ENCODE peak calls at places on chromosomes 6 and 20, in seven cellular contexts. B, E, C, T, Z, Q and R are unnamed samples. For H3K9me3 and H3K36me3, the result is how much of the 10 kb centered on the place peaks cover.

GRCh38 chr6:2221724-2222274 is 23.6 kb downstream of the GMDS start:
- DNase-seq in B (no peak), C (no peak), Q (no peak), E (no peak), T (no peak), Z (no peak), R (no peak)

GRCh38 chr6:20696676-20697075 is 162.4 kb downstream of the CDKAL1 start:
- DNase-seq in C (no peak), Z (no peak), T (no peak), Q (peak), E (peak), B (no peak), R (no peak)

GRCh38 chr6:145756170-145756662 is 20.9 kb upstream of the EPM2A start:
- DNase-seq in C (no peak), T (peak), E (peak), Z (no peak), Q (peak), B (peak), R (peak)

GRCh38 chr6:119110601-119111548 is 32.4 kb upstream of the FAM184A start:
- DNase-seq in Q (peak), E (peak), B (peak), C (peak), Z (no peak), T (peak), R (no peak)

GRCh38 chr6:32459781-32460424 is 20.2 kb downstream of the HLA-DRA start:
- DNase-seq in Z (no peak), C (no peak), B (no peak), Q (no peak), E (no peak), T (peak), R (no peak)

GRCh38 chr20:17849901-17850673 is 118.5 kb downstream of the SNX5 start:
- DNase-seq in C (no peak), T (no peak), B (no peak), E (peak), Z (peak), Q (peak), R (peak)

GRCh38 chr6:16722616-16723015 is 38.6 kb downstream of the ATXN1 start:
- DNase-seq in Q (no peak), E (no peak), Z (no peak), C (no peak), B (no peak), T (no peak), R (no peak)

GRCh38 chr6:132253906-132254305 is 147.4 kb downstream of the MOXD1 start:
- DNase-seq in T (no peak), Q (no peak), B (no peak), E (no peak), Z (no peak), C (no peak), R (no peak)

GRCh38 chr6:157510329-157511188 is 129.6 kb downstream of the ZDHHC14 start:
- DNase-seq in Z (no peak), T (no peak), C (peak), B (no peak), Q (no peak), E (no peak), R (no peak)

GRCh38 chr20:51373713-51374481 is 168.6 kb downstream of the NFATC2 start:
- DNase-seq in B (no peak), T (no peak), E (no peak), Q (peak), C (no peak), Z (no peak), R (no peak)

GRCh38 chr6:137206562-137206961 is 12.6 kb downstream of the IFNGR1 start:
- DNase-seq in C (no peak), T (no peak), Z (no peak), B (no peak), E (no peak), Q (no peak), R (no peak)

GRCh38 chr20:36975085-36975829 is 23.7 kb upstream of the SAMHD1 start:
- DNase-seq in E (no peak), C (peak), Z (no peak), B (no peak), Q (no peak), T (no peak), R (no peak)

GRCh38 chr20:41249371-41249770 is 68.2 kb downstream of the ZHX3 start:
- DNase-seq in Z (peak), E (peak), Q (peak), T (peak), C (no peak), B (peak), R (peak)

GRCh38 chr6:128487746-128488145 is 32.7 kb downstream of the PTPRK start:
- DNase-seq in B (no peak), E (peak), Q (peak), T (no peak), Z (no peak), C (no peak), R (no peak)

GRCh38 chr6:112037783-112038216 is 16.1 kb upstream of the CCN6 start:
- DNase-seq in T (no peak), E (peak), Q (peak), C (no peak), Z (peak), B (peak), R (peak)

GRCh38 chr6:30175765-30176164 is 12.4 kb downstream of the TRIM15 start:
- DNase-seq in Q (no peak), C (no peak), B (no peak), T (no peak), Z (no peak), E (no peak), R (no peak)

GRCh38 chr6:140230282-140230681 is 855.8 kb upstream of the CITED2 start:
- DNase-seq in Z (no peak), T (peak), B (no peak), Q (no peak), E (no peak), C (no peak), R (no peak)

GRCh38 chr6:120198033-120198432 is 848.5 kb upstream of the MAN1A1 start:
- DNase-seq in T (no peak), Q (peak), B (peak), C (no peak), Z (no peak), E (no peak), R (peak)

GRCh38 chr6:127520061-127520460 is 926 bp upstream of the MTCL3 start:
- DNase-seq in C (no peak), Q (peak), Z (no peak), E (peak), B (no peak), T (no peak), R (no peak)

GRCh38 chr6:28923318-28924102 is at the start of gene TRIM27:
- DNase-seq in T (peak), Q (peak), Z (peak), C (peak), E (peak), B (peak), R (peak)

GRCh38 chr6:108560463-108561308 is at the start of gene FOXO3:
- DNase-seq in Z (peak), T (peak), B (peak), E (peak), C (peak), Q (peak), R (peak)

GRCh38 chr6:149409617-149410016 is 9.6 kb downstream of the SUMO4 start:
- DNase-seq in E (no peak), Z (no peak), Q (no peak), C (no peak), B (no peak), T (no peak), R (no peak)

GRCh38 chr6:137261393-137262154 is 42.4 kb upstream of the IFNGR1 start:
- DNase-seq in B (no peak), C (no peak), Q (peak), Z (no peak), E (peak), T (peak), R (no peak)

GRCh38 chr6:158095031-158095430 is 73.0 kb downstream of the SERAC1 start:
- DNase-seq in B (no peak), C (no peak), Q (no peak), T (no peak), E (no peak), Z (no peak), R (no peak)

GRCh38 chr6:43926644-43927524 is 156.9 kb downstream of the VEGFA start:
- DNase-seq in Z (no peak), B (no peak), E (peak), C (no peak), T (no peak), Q (peak), R (peak)

GRCh38 chr20:15922556-15922955 is 650.7 kb downstream of the KIF16B start:
- DNase-seq in C (no peak), Z (no peak), T (no peak), E (no peak), Q (no peak), B (no peak), R (no peak)

GRCh38 chr6:158938220-158938619 is 61.8 kb downstream of the RSPH3 start:
- DNase-seq in B (no peak), Z (no peak), C (no peak), E (no peak), Q (no peak), T (no peak), R (no peak)

GRCh38 chr20:37346526-37347346 is 796 bp downstream of the SRC start:
- DNase-seq in B (peak), E (no peak), C (no peak), Z (no peak), Q (no peak), T (no peak), R (peak)

GRCh38 chr6:36130672-36131516 is 581 bp downstream of the MAPK13 start:
- DNase-seq in Z (peak), Q (no peak), E (no peak), B (peak), T (peak), C (peak), R (no peak)

GRCh38 chr6:159953091-159953581 is 15.7 kb upstream of the IGF2R start:
- DNase-seq in C (no peak), Q (no peak), T (no peak), E (peak), Z (peak), B (peak), R (no peak)

GRCh38 chr6:42441661-42442081 is 10.1 kb downstream of the TRERF1 start:
- DNase-seq in Z (no peak), T (no peak), C (no peak), B (no peak), E (peak), Q (no peak), R (no peak)

GRCh38 chr20:43949741-43950618 is 35.3 kb downstream of the TOX2 start:
- DNase-seq in E (no peak), Q (no peak), T (no peak), B (no peak), C (peak), Z (no peak), R (no peak)

GRCh38 chr6:89217308-89217999 is at the start of gene GABRR1:
- DNase-seq in B (no peak), Z (no peak), T (no peak), Q (peak), C (no peak), E (no peak), R (no peak)

GRCh38 chr6:89640804-89641203 is 2.3 kb upstream of the LYRM2 start:
- DNase-seq in C (no peak), E (peak), B (no peak), Z (no peak), Q (peak), T (no peak), R (no peak)

GRCh38 chr6:15763827-15764226 is 101.0 kb upstream of the DTNBP1 start:
- DNase-seq in B (peak), E (peak), T (no peak), C (no peak), Q (peak), Z (peak), R (no peak)

GRCh38 chr6:154613137-154613676 is 102.7 kb upstream of the CNKSR3 start:
- DNase-seq in Q (peak), C (no peak), E (peak), B (no peak), Z (no peak), T (no peak), R (peak)

GRCh38 chr6:170221052-170221752 is 69.7 kb downstream of the DLL1 start:
- DNase-seq in E (no peak), B (peak), T (peak), Q (no peak), Z (no peak), C (no peak), R (no peak)

GRCh38 chr6:35808688-35809087 is 3.5 kb downstream of the LHFPL5 start:
- DNase-seq in Q (no peak), T (no peak), B (no peak), Z (no peak), C (no peak), E (no peak), R (no peak)

DNA sequence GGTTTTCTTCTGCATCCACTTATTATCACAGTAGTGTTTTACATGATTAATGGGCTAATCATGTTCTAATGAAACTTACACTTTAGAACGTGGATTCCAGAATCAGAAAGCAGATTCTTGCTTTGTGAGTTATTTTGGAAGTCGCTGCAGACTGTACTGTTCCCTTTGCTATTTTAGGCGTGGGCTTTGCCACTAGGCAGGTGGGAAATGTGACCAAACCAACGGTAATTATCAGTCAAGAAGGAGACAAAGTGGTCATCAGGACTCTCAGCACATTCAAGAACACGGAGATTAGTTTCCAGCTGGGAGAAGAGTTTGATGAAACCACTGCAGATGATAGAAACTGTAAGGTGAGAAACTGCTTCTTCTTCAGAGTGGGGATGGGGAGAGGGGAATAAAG is 598 bp downstream of the FABP7 start:
- DNase-seq in C (no peak), Z (no peak), T (no peak), E (no peak), Q (no peak), B (no peak), R (no peak)
- H3K4me3 ChIP-seq in C (no peak), Z (peak), T (no peak), E (no peak), Q (no peak), B (no peak), R (no peak)

GRCh38 chr6:85498596-85499258 is 48.8 kb downstream of the NT5E start:
- DNase-seq in T (peak), Z (no peak), E (peak), C (no peak), Q (peak), B (no peak), R (no peak)

GRCh38 chr6:85494551-85495337 is 44.9 kb downstream of the NT5E start:
- DNase-seq in E (peak), B (no peak), C (no peak), T (no peak), Q (peak), Z (no peak), R (no peak)

GRCh38 chr6:85493389-85493788 is 43.5 kb downstream of the NT5E start:
- DNase-seq in C (no peak), B (no peak), Z (no peak), E (no peak), T (no peak), Q (no peak), R (no peak)

GRCh38 chr6:85496009-85496579 is 46.2 kb downstream of the NT5E start:
- DNase-seq in Q (no peak), Z (no peak), E (no peak), B (no peak), T (no peak), C (no peak), R (no peak)

GRCh38 chr6:85496856-85497255 is 47.0 kb downstream of the NT5E start:
- DNase-seq in Q (no peak), T (no peak), C (no peak), E (no peak), B (no peak), Z (no peak), R (no peak)
- H3K9me3 ChIP-seq in Q (under half), T (under half), C (under half), E (under half), B (under half), Z (under half), R (under half)

DNA sequence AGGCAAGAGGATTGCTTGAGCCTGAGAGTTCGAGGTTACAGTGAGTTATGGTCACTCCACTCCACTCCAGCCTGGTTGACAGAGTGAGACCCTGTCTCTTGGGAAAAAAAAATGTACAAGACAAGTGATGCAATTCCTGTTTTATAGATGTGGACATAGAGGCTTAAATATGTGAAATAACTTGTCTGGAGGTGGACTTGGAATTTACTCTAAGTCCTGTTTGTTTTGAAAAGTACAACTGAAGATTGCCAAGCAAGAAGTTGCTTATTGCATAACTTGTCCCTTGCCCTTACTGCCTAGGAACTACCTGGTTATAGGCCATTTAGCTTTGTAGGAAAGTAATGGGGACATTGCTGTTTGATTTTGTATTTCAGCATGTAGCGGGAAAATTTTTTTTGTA is 26.0 kb upstream of the ADIG start:
- DNase-seq in Z (no peak), Q (no peak), E (no peak), T (peak), B (no peak), C (no peak), R (no peak)
- H3K36me3 ChIP-seq in Z (under half), Q (under half), E (under half), T (under half), B (half or more), C (half or more), R (half or more)

GRCh38 chr6:161272600-161273355 is 1.1 kb downstream of the AGPAT4 start:
- DNase-seq in B (no peak), T (no peak), E (peak), Q (peak), Z (no peak), C (no peak), R (no peak)
- H3K4me3 ChIP-seq in B (peak), T (peak), E (peak), Q (peak), Z (peak), C (peak), R (peak)

GRCh38 chr20:61594198-61594597 is 342.1 kb downstream of the CDH4 start:
- DNase-seq in T (no peak), B (no peak), E (no peak), C (no peak), Z (no peak), Q (no peak), R (no peak)

GRCh38 chr20:61599061-61599930 is 347.2 kb downstream of the CDH4 start:
- DNase-seq in C (no peak), E (no peak), T (no peak), B (no peak), Q (no peak), Z (no peak), R (no peak)

GRCh38 chr20:61597996-61598395 is 345.9 kb downstream of the CDH4 start:
- DNase-seq in Q (no peak), C (no peak), B (no peak), E (no peak), T (no peak), Z (no peak), R (no peak)

GRCh38 chr20:61598586-61598985 is 346.5 kb downstream of the CDH4 start:
- DNase-seq in C (no peak), B (no peak), T (no peak), E (no peak), Z (no peak), Q (no peak), R (no peak)

GRCh38 chr20:61595216-61595615 is 343.2 kb downstream of the CDH4 start:
- DNase-seq in Q (no peak), E (no peak), C (no peak), Z (no peak), B (no peak), T (no peak), R (no peak)
- H3K9me3 ChIP-seq in Q (under half), E (under half), C (under half), Z (under half), B (under half), T (under half), R (under half)

DNA sequence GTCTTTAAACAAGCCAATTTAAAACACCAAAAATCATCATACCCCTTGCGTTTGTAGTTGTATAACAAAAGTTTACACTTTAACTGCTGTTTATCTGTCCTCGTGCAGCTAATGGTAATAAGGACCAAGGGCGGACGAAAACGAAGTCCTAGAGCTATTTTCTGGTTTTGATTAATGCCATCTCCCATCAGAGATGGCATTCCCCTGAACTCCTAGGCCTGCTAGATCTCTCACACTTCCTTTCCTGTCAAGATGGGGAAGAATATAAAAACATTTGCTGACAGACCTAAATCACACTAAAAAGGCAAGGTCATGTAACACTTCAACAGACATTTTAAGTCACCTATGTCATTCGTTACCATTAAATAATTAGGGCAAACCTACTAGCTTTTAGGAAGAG is 9.5 kb downstream of the DEK start:
- DNase-seq in T (no peak), Z (no peak), Q (no peak), E (no peak), C (no peak), B (no peak), R (no peak)
- H3K36me3 ChIP-seq in T (under half), Z (under half), Q (under half), E (under half), C (under half), B (under half), R (half or more)

DNA sequence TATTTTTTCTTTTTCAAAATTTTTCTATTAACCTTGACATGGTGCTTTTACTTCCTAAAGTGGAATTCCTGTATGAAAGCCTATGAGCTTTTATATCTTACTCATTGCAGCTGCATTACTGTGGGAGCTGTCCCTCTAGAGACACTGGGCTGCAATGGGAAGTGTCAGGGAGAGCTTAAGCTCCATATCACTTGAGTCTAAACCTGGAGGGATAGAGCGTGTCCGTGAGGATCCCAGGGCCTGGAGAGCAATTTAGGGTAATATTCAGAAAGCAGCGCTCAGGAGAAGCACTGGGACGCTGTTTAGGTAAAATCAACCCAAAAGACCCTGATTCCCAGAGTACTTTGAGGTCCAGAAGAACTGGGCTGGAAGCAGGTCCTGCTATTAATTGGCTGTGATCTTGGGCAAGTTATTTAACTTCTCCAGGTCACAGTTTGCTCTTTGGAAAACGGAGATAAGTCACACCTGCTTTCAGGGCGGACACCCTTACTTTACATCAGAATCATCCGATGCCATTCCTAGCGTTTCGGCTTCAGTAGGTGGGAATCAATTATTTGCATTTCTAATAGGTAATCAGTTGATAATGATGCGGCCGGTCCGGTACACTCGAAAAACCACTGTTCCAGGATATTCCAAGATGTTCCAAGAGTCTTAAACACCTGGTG is 628 bp upstream of the ERGIC3 start:
- DNase-seq in Q (no peak), T (no peak), B (no peak), Z (no peak), E (no peak), C (no peak), R (no peak)
- H3K4me3 ChIP-seq in Q (peak), T (peak), B (no peak), Z (peak), E (peak), C (peak), R (peak)

GRCh38 chr6:23316131-23316530 is 746.8 kb downstream of the HDGFL1 start:
- DNase-seq in Z (no peak), C (no peak), E (peak), B (no peak), T (no peak), Q (no peak), R (no peak)

GRCh38 chr6:23325065-23325464 is 755.7 kb downstream of the HDGFL1 start:
- DNase-seq in T (no peak), Q (no peak), C (no peak), Z (no peak), E (no peak), B (no peak), R (no peak)

GRCh38 chr6:23320588-23320987 is 751.2 kb downstream of the HDGFL1 start:
- DNase-seq in Q (no peak), T (no peak), E (no peak), C (no peak), Z (no peak), B (no peak), R (no peak)

GRCh38 chr6:23319560-23319959 is 750.2 kb downstream of the HDGFL1 start:
- DNase-seq in Q (no peak), B (no peak), C (no peak), T (no peak), Z (no peak), E (no peak), R (no peak)
- H3K9me3 ChIP-seq in Q (under half), B (under half), C (under half), T (under half), Z (under half), E (under half), R (under half)

GRCh38 chr20:1332749-1333300 is 3.9 kb upstream of the SDCBP2 start:
- DNase-seq in T (no peak), Z (no peak), C (no peak), Q (no peak), B (no peak), E (no peak), R (no peak)
- H3K36me3 ChIP-seq in T (under half), Z (under half), C (under half), Q (under half), B (under half), E (under half), R (under half)